ENCODE peak calls at places on chromosome 1, in ten cellular contexts. K is Caki2, V is nucleus accumbens, W is NCI-H1105 treated with DMSO at 0.1 percent for 48 hours, F is GM23338, M is H54, E is left cardiac atrium, I is adrenal gland, H is NCI-H345, B is iPS-NIHi11. D is an unnamed sample.

GRCh38 chr1:37792943-37793686 is 532 bp upstream of the MANEAL start:
- DNase-seq in K (no peak), V (no peak), W (no peak), F (peak), M (no peak), E (no peak), I (no peak), H (no peak), B (no peak), D (no peak)

GRCh38 chr1:177526201-177526600 is 355.4 kb downstream of the BRINP2 start:
- DNase-seq in K (no peak), V (no peak), W (no peak), F (no peak), M (no peak), E (no peak), I (no peak), H (no peak), B (no peak), D (no peak)

GRCh38 chr1:176552217-176552974 is 89.4 kb downstream of the PAPPA2 start:
- DNase-seq in K (no peak), V (no peak), W (no peak), F (peak), M (no peak), E (no peak), I (no peak), H (no peak), B (peak), D (no peak)

GRCh38 chr1:22318279-22318983 is 133.2 kb upstream of the ZBTB40 start:
- DNase-seq in K (no peak), V (no peak), W (peak), F (peak), M (no peak), E (no peak), I (peak), H (peak), B (peak), D (no peak)

GRCh38 chr1:97783762-97784161 is 137.1 kb downstream of the DPYD start:
- DNase-seq in K (no peak), V (no peak), W (no peak), F (no peak), M (no peak), E (no peak), I (no peak), H (no peak), B (no peak), D (no peak)

GRCh38 chr1:216830836-216831235 is 107.6 kb upstream of the ESRRG start:
- DNase-seq in K (no peak), V (no peak), W (no peak), F (no peak), M (no peak), E (no peak), I (no peak), H (no peak), B (no peak), D (no peak)

GRCh38 chr1:172951728-172952365 is 98.9 kb downstream of the TNFSF18 start:
- DNase-seq in K (no peak), V (no peak), W (no peak), F (no peak), M (no peak), E (no peak), I (no peak), H (no peak), B (no peak), D (no peak)

GRCh38 chr1:193680924-193681316 is 494.5 kb upstream of the B3GALT2 start:
- DNase-seq in K (no peak), V (no peak), W (no peak), F (no peak), M (no peak), E (no peak), I (no peak), H (no peak), B (no peak), D (no peak)

GRCh38 chr1:23456226-23456625 is 27.8 kb downstream of the ASAP3 start:
- DNase-seq in K (no peak), V (no peak), W (no peak), F (no peak), M (peak), E (no peak), I (no peak), H (no peak), B (no peak), D (peak)

D was measured in T1000.